ENCODE peak calls at places on chromosomes 3 and 15, in ten cellular contexts. H is upper lobe of left lung; K is colonic mucosa; L is stimulated activated CD8-positive, alpha-beta memory T cell treated with anti-CD3 and anti-CD28 coated beads, Interleukin-15, amount 100 ng/mL, for 1 hour; V is activated CD4-positive, alpha-beta T cell treated with anti-CD3 and anti-CD28 coated beads, Interleukin-2, amount 50 U/mL, for 4 hours; G is NCI-H1105 treated with DMSO at 0.1 percent for 48 hours; P is dorsolateral prefrontal cortex; A is foreskin melanocyte; T is GM18507; R is A673. X is an unnamed sample.

GRCh38 chr15:74956648-74957300 is at the start of gene RPP25:
- DNase-seq in H (peak; percentile 98), K (peak; percentile 89), L (peak; percentile 35), V (peak; percentile 63), G (peak; percentile 53), P (peak; percentile 55), A (peak; percentile 83), T (peak; percentile 75), R (peak; percentile 92), X (peak; percentile 73)

GRCh38 chr3:59480486-59480995 is 430.7 kb upstream of the CFAP20DC start:
- DNase-seq in H (no peak), K (no peak), L (no peak), V (no peak), G (no peak), P (no peak), A (peak; percentile 38), T (no peak), R (no peak), X (peak; percentile 67)

GRCh38 chr15:36415643-36416042 is 163.8 kb upstream of the CDIN1 start:
- DNase-seq in H (no peak), K (no peak), L (no peak), V (no peak), G (no peak), P (no peak), A (no peak), T (no peak), R (no peak), X (peak; percentile 72)

GRCh38 chr15:91928676-91929075 is 75.2 kb downstream of the SLCO3A1 start:
- DNase-seq in H (no peak), K (no peak), L (no peak), V (no peak), G (peak; percentile 11), P (no peak), A (no peak), T (no peak), R (no peak), X (no peak)

GRCh38 chr3:97831140-97831539 is 9.3 kb downstream of the CRYBG3 start:
- DNase-seq in H (no peak), K (no peak), L (no peak), V (no peak), G (no peak), P (no peak), A (no peak), T (no peak), R (no peak), X (no peak)

GRCh38 chr15:41971893-41972340 is 440 bp downstream of the EHD4 start:
- DNase-seq in H (peak; percentile 92), K (peak; percentile 62), L (peak; percentile 36), V (no peak), G (no peak), P (no peak), A (no peak), T (no peak), R (no peak), X (no peak)

GRCh38 chr3:47347217-47347801 is 33.5 kb upstream of the PTPN23 start:
- DNase-seq in H (no peak), K (no peak), L (no peak), V (no peak), G (no peak), P (no peak), A (peak; percentile 42), T (peak; percentile 36), R (no peak), X (peak; percentile 69)

GRCh38 chr3:31439888-31440287 is 92.8 kb upstream of the STT3B start:
- DNase-seq in H (no peak), K (no peak), L (no peak), V (no peak), G (no peak), P (no peak), A (no peak), T (no peak), R (no peak), X (no peak)

GRCh38 chr3:127162947-127163645 is 29.8 kb upstream of the PRR23E start:
- DNase-seq in H (no peak), K (no peak), L (no peak), V (no peak), G (no peak), P (no peak), A (no peak), T (no peak), R (peak; percentile 32), X (no peak)

GRCh38 chr3:112042842-112043280 is 8.3 kb downstream of the TMPRSS7 start:
- DNase-seq in H (no peak), K (peak; percentile 22), L (no peak), V (no peak), G (peak; percentile 98), P (no peak), A (peak; percentile 83), T (no peak), R (no peak), X (no peak)

GRCh38 chr15:25728816-25729215 is 134.3 kb downstream of the ATP10A start:
- DNase-seq in H (peak; percentile 27), K (no peak), L (no peak), V (no peak), G (no peak), P (peak; percentile 0), A (no peak), T (no peak), R (no peak), X (no peak)

X was measured in fibroblast of the aortic adventitia.